ENCODE peak calls at places on chromosomes 12 and 14, in seven cellular contexts. G is K562, T is HepG2, L is GM12878, U is H1, K is HCT116, F is SK-N-SH. D is an unnamed sample.

GRCh38 chr14:53360821-53361220 is 207.7 kb upstream of the DDHD1 start:
- DNase-seq in T (no peak), K (no peak), U (no peak), G (no peak), L (no peak), F (no peak), D (no peak)

GRCh38 chr14:95204705-95205104 is 47.4 kb upstream of the DICER1 start:
- DNase-seq in G (no peak), L (no peak), U (no peak), F (no peak), T (no peak), K (no peak), D (no peak)

GRCh38 chr12:79454338-79454777 is 236.4 kb downstream of the PAWR start:
- DNase-seq in G (no peak), K (no peak), L (no peak), U (no peak), F (no peak), T (peak), D (no peak)

GRCh38 chr14:91554535-91555332 is 44.6 kb upstream of the PPP4R3A start:
- DNase-seq in K (no peak), F (no peak), G (no peak), U (no peak), T (peak), L (no peak), D (no peak)

GRCh38 chr12:111893287-111893686 is 51.3 kb downstream of the MAPKAPK5 start:
- DNase-seq in L (no peak), K (no peak), G (no peak), U (no peak), T (no peak), F (no peak), D (no peak)

GRCh38 chr12:70443274-70443673 is 77.2 kb downstream of the KCNMB4 start:
- DNase-seq in F (no peak), T (no peak), G (no peak), K (no peak), U (no peak), L (no peak), D (no peak)

GRCh38 chr12:49542592-49543160 is 3.8 kb downstream of the KCNH3 start:
- DNase-seq in F (no peak), G (no peak), K (no peak), T (no peak), L (no peak), U (no peak), D (no peak)

GRCh38 chr12:78229491-78230209 is 399.0 kb downstream of the NAV3 start:
- DNase-seq in K (peak), T (peak), F (peak), L (peak), U (peak), G (peak), D (no peak)

GRCh38 chr12:24360907-24361306 is 411.4 kb upstream of the SOX5 start:
- DNase-seq in G (no peak), F (no peak), T (peak), K (no peak), L (peak), U (no peak), D (no peak)

GRCh38 chr12:123900898-123901376 is 71.7 kb downstream of the CCDC92 start:
- DNase-seq in G (no peak), U (no peak), T (no peak), L (no peak), F (no peak), K (no peak), D (no peak)

GRCh38 chr12:40946612-40947194 is 241.4 kb upstream of the PDZRN4 start:
- DNase-seq in L (no peak), G (peak), U (no peak), K (peak), F (peak), T (peak), D (no peak)

GRCh38 chr12:47095446-47096236 is 15.9 kb upstream of the AMIGO2 start:
- DNase-seq in L (no peak), U (no peak), T (no peak), K (no peak), G (no peak), F (no peak), D (no peak)

GRCh38 chr12:7161327-7161726 is 28.2 kb upstream of the PEX5 start:
- DNase-seq in F (no peak), L (no peak), G (no peak), T (no peak), U (no peak), K (no peak), D (no peak)

GRCh38 chr12:6254491-6254890 is 54.3 kb downstream of the CD9 start:
- DNase-seq in T (no peak), K (no peak), G (no peak), F (no peak), L (no peak), U (no peak), D (no peak)

GRCh38 chr12:28870839-28871440 is 278.1 kb upstream of the FAR2 start:
- DNase-seq in L (no peak), G (no peak), F (no peak), K (no peak), U (no peak), T (no peak), D (no peak)

GRCh38 chr12:29426516-29426915 is 45.5 kb upstream of the ERGIC2 start:
- DNase-seq in U (no peak), L (no peak), K (no peak), G (no peak), F (no peak), T (no peak), D (no peak)

GRCh38 chr14:104554608-104555401 is 24.8 kb upstream of the C14orf180 start:
- DNase-seq in K (no peak), T (no peak), U (no peak), G (no peak), F (peak), L (no peak), D (no peak)

GRCh38 chr14:52117433-52117832 is 48.6 kb upstream of the NID2 start:
- DNase-seq in L (no peak), G (no peak), F (no peak), T (no peak), U (no peak), K (no peak), D (no peak)

GRCh38 chr12:122078141-122079037 is at the start of gene MLXIP:
- DNase-seq in G (peak), K (peak), L (no peak), F (peak), U (peak), T (peak), D (peak)

GRCh38 chr12:122081108-122081696 is 2.6 kb downstream of the MLXIP start:
- DNase-seq in L (no peak), T (no peak), F (no peak), G (no peak), U (no peak), K (no peak), D (no peak)

GRCh38 chr12:122079532-122080081 is 1.1 kb downstream of the MLXIP start:
- DNase-seq in U (no peak), F (no peak), K (no peak), T (no peak), G (no peak), L (no peak), D (no peak)

GRCh38 chr12:122080149-122081107 is 1.9 kb downstream of the MLXIP start:
- DNase-seq in U (no peak), K (no peak), T (no peak), F (peak), L (no peak), G (no peak), D (peak)

GRCh38 chr12:122079038-122079531 is 529 bp downstream of the MLXIP start:
- DNase-seq in U (no peak), K (no peak), T (no peak), F (peak), G (no peak), L (no peak), D (peak)
- TF ChIP-seq JUND in U (no peak), K (no peak), T (peak), F (no peak), G (no peak), L (no peak), D (no peak)

GRCh38 chr12:64828713-64829112 is 4.3 kb downstream of the TBC1D30 start:
- DNase-seq in U (no peak), L (no peak), T (no peak), K (no peak), F (no peak), G (no peak), D (no peak)

GRCh38 chr12:64824500-64825142 is at the start of gene TBC1D30:
- DNase-seq in T (no peak), L (no peak), K (no peak), F (peak), G (peak), U (no peak), D (peak)

GRCh38 chr12:64824130-64824499 is 332 bp upstream of the TBC1D30 start:
- DNase-seq in K (no peak), U (no peak), F (no peak), L (no peak), T (no peak), G (no peak), D (no peak)

GRCh38 chr12:64826234-64826633 is 1.8 kb downstream of the TBC1D30 start:
- DNase-seq in T (no peak), L (peak), U (no peak), G (peak), F (peak), K (no peak), D (peak)

GRCh38 chr12:64825143-64826011 is 930 bp downstream of the TBC1D30 start:
- DNase-seq in T (no peak), K (no peak), G (no peak), F (peak), U (no peak), L (no peak), D (no peak)
- TF ChIP-seq JUND in T (no peak), K (no peak), G (no peak), F (no peak), U (no peak), L (no peak), D (no peak)

GRCh38 chr14:58077621-58078020 is 74.4 kb downstream of the ARMH4 start:
- DNase-seq in U (no peak), F (no peak), K (no peak), T (no peak), L (no peak), G (no peak), D (no peak)

GRCh38 chr14:58073516-58073915 is 78.5 kb downstream of the ARMH4 start:
- DNase-seq in K (no peak), T (no peak), F (no peak), L (no peak), U (no peak), G (no peak), D (no peak)

GRCh38 chr14:58071341-58071740 is 80.7 kb downstream of the ARMH4 start:
- DNase-seq in L (no peak), T (no peak), G (no peak), U (no peak), K (no peak), F (no peak), D (no peak)

GRCh38 chr14:58068306-58068705 is 83.7 kb downstream of the ARMH4 start:
- DNase-seq in L (no peak), K (no peak), F (no peak), T (no peak), U (no peak), G (no peak), D (no peak)

DNA sequence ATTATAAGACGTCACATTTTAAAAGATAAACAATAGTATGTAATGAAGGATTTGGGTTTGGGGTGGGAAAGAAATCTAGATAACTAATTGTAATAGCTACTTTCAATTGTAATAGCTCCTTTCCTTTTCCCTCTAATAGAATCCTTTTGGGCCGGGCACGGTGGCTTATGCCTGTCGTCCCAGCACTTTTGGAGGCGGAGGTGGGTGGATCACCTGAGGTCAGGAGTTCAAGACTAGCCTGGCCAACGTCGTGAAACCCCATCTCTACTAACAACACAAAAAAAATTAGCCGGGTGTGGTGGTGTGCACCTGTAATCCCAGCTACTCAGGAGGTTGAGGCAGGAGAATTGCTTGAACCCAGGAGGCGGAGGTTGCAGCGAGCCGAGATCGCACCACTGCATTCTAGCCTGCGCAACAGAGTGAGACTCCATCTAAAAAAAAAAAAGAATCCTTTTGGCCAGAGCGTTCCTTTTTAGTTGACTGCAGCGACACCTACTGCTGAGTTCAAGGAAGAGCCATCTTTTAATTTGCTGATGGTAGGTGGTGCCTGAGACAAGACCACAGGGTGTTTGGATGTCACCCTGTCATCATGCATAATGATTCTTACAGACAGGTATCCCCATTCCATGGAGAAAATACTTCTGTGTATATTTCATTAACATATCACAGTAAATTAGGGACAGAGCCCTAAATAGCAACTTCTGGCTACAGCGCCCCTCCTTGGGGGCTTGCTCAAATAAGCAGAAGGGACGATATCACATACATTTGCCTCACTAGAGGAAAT is 79.5 kb downstream of the ARMH4 start:
- DNase-seq in G (peak), U (no peak), K (peak), L (peak), T (peak), F (peak), D (peak)
- TF ChIP-seq JUND in G (no peak), U (no peak), K (no peak), L (no peak), T (no peak), F (no peak), D (no peak)

GRCh38 chr12:19095331-19095730 is 34.2 kb upstream of the PLEKHA5 start:
- DNase-seq in U (no peak), K (no peak), G (no peak), F (no peak), L (no peak), T (no peak), D (no peak)
- TF ChIP-seq JUND in U (no peak), K (no peak), G (no peak), F (no peak), L (no peak), T (no peak), D (no peak)

DNA sequence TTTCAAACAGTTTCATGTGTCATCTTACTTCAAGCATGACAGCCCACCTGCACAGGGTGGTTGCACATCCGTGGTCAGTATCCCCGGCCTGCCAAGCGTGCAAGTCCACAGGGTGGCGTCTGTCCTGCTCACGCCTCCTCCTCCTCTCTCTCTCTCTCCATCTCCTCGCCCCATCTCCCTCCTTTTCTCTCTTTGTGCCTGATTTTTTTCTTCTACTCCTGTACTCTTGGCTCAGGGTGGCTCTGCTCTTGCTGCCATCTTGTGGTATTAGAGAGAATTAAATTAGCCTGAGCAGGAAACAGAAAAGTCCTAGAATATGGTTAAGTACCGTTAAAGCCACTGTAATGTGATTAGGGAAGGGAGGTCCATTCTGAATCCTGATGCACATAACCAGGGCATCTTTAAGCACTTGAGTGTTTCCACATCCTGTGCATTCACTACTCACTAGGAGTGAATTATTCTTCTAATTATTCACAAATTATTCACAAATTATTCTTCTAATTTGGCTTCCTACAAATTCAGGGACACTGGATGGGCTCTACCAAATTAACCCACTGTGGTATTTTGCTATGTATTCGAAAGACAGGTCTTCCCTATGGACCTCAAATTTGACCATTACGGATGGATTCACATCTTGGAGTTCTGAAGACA is 25.5 kb upstream of the DTX1 start:
- DNase-seq in L (no peak), T (peak), U (peak), F (peak), K (peak), G (peak), D (peak)
- TF ChIP-seq JUND in L (no peak), T (no peak), U (no peak), F (no peak), K (no peak), G (no peak), D (no peak)

DNA sequence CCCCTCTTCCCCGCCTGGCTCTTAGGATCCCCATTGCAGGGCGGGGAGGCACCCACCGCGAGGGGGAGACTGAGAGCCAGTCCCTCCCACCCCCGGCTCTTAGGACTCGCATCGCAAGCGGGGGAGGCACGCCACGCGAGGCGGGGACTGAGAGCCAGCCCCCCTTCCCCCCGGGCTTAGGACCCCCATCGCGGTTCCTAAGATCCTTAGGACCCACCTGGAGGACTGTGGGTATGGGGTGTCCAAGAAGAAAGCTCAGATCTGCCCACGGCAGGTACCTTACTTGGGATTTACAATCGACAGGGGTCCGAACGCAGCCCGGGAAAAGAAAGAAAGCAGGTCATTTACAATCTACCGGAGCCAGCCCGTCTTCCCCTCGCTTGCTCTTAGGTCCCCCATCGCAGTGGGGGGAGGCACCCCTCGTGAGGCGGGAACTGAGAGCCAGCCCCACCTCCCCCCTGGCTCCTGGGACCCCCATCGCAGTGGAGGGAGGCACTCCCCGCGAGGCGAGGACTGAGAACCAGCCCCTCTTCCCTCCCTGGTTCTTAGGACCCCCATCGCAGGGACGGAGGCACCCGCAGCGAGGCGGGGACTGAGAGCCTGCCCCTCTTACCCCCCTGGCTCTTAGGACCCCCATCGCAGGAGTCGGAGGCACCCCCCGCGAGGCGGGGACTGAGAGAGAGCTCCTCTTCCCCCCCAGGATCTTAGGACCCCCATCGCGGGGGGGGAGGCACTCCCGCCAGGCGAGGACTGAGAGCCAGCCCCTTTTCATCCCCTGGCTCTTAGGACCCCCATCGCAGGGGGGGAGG is 43.7 kb downstream of the DDX11 start:
- DNase-seq in F (peak), L (no peak), U (no peak), K (peak), T (peak), G (peak), D (peak)
- TF ChIP-seq JUND in F (no peak), L (no peak), U (no peak), K (no peak), T (no peak), G (no peak), D (no peak)

GRCh38 chr14:35331605-35332516 is 39.7 kb downstream of the PSMA6 start:
- DNase-seq in T (peak), K (peak), U (no peak), F (peak), L (no peak), G (peak), D (peak)
- TF ChIP-seq JUND in T (no peak), K (no peak), U (no peak), F (no peak), L (no peak), G (peak), D (no peak)

GRCh38 chr14:71523630-71524320 is 408.5 kb upstream of the RGS6 start:
- DNase-seq in L (peak), U (no peak), K (no peak), T (no peak), G (no peak), F (no peak), D (no peak)
- TF ChIP-seq JUND in L (peak), U (no peak), K (no peak), T (no peak), G (no peak), F (no peak), D (no peak)

DNA sequence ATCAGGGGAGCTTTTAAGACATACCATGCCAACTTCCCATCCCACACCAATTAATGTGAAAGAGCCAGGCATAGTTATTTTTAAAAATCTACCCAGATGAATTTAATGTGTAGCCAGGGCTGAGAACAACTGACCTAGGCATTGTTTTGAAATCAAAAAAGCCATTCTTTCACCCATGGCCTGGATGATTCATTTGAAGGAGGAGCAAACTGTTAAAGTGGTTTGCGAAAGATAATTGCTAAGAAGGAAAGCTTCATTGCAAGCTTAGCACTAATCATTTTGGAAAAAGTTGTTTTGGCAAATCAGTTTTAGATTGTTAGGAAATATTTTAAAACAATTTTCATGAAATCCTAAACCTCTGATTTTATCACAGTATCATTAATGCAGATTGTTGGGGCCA is 2.1 kb upstream of the GTSF1 start:
- DNase-seq in L (no peak), G (no peak), K (no peak), T (no peak), F (no peak), U (no peak), D (no peak)
- TF ChIP-seq JUND in L (no peak), G (no peak), K (no peak), T (no peak), F (no peak), U (no peak), D (no peak)